ENCODE peak calls at places on chromosomes 13 and 19, in five cellular contexts. V, A, K, Q and T are unnamed samples.

GRCh38 chr13:75482070-75482819 is at the start of gene TBC1D4:
- DNase-seq in V (peak), A (peak), K (peak), Q (peak), T (no peak)

GRCh38 chr13:22278336-22278929 is 607.6 kb downstream of the FGF9 start:
- DNase-seq in V (no peak), A (no peak), K (peak), Q (peak), T (no peak)

GRCh38 chr19:14167594-14168138 is 31.3 kb upstream of the ASF1B start:
- DNase-seq in V (no peak), A (no peak), K (no peak), Q (no peak), T (no peak)

GRCh38 chr13:37984357-37984756 is 114.8 kb upstream of the TRPC4 start:
- DNase-seq in V (no peak), A (no peak), K (no peak), Q (no peak), T (no peak)

GRCh38 chr13:26954981-26955380 is 194.4 kb upstream of the GPR12 start:
- DNase-seq in V (no peak), A (no peak), K (no peak), Q (no peak), T (no peak)

GRCh38 chr19:1429750-1430149 is 8.4 kb upstream of the RPS15 start:
- DNase-seq in V (no peak), A (peak), K (no peak), Q (no peak), T (no peak)

GRCh38 chr19:53158119-53158656 is 665 bp downstream of the ZNF347 start:
- DNase-seq in V (peak), A (peak), K (peak), Q (no peak), T (no peak)

GRCh38 chr19:16018801-16019551 is 57.3 kb upstream of the TPM4 start:
- DNase-seq in V (no peak), A (peak), K (no peak), Q (no peak), T (no peak)

GRCh38 chr13:71754407-71754974 is 112.5 kb downstream of the DACH1 start:
- DNase-seq in V (no peak), A (no peak), K (no peak), Q (no peak), T (no peak)

GRCh38 chr13:110875243-110875642 is 39.6 kb downstream of the ANKRD10 start:
- DNase-seq in V (no peak), A (no peak), K (no peak), Q (no peak), T (no peak)

GRCh38 chr13:95296326-95296939 is 4.8 kb downstream of the ABCC4 start:
- DNase-seq in V (no peak), A (no peak), K (no peak), Q (peak), T (no peak)

GRCh38 chr19:452829-453228 is 8.0 kb downstream of the SHC2 start:
- DNase-seq in V (no peak), A (peak), K (no peak), Q (no peak), T (no peak)

GRCh38 chr13:95494082-95494681 is 58.3 kb upstream of the CLDN10 start:
- DNase-seq in V (peak), A (no peak), K (peak), Q (peak), T (peak)

GRCh38 chr13:50713849-50714248 is 129.6 kb downstream of the DLEU7 start:
- DNase-seq in V (peak), A (peak), K (peak), Q (no peak), T (no peak)

GRCh38 chr13:79749985-79750551 is 269.1 kb downstream of the NDFIP2 start:
- DNase-seq in V (no peak), A (no peak), K (no peak), Q (no peak), T (no peak)

GRCh38 chr19:40279120-40279551 is 6.0 kb downstream of the AKT2 start:
- DNase-seq in V (no peak), A (no peak), K (no peak), Q (no peak), T (no peak)

GRCh38 chr13:113045214-113046007 is 60.2 kb upstream of the F7 start:
- DNase-seq in V (no peak), A (peak), K (no peak), Q (no peak), T (no peak)

GRCh38 chr13:102584423-102584822 is 12.4 kb upstream of the TPP2 start:
- DNase-seq in V (peak), A (no peak), K (no peak), Q (no peak), T (no peak)